ENCODE peak calls at places on chromosomes 2 and 18, in seven cellular contexts. S is pancreas, Y is cardiac fibroblast, T is heart left ventricle, W is transverse colon, B is adrenal gland, Z is cardiac muscle cell. K is an unnamed sample.

GRCh38 chr2:198880986-198881385 is 576.8 kb downstream of the SATB2 start:
- DNase-seq in Y (no peak), T (no peak), B (no peak), Z (no peak), S (no peak), W (no peak), K (no peak)

GRCh38 chr2:200322607-200323006 is 16.1 kb downstream of the SPATS2L start:
- DNase-seq in Y (no peak), W (no peak), Z (no peak), T (no peak), S (no peak), B (no peak), K (no peak)

GRCh38 chr2:25981596-25982272 is 563 bp downstream of the KIF3C start:
- DNase-seq in Z (peak; percentile 23), B (no peak), Y (no peak), T (no peak), S (peak; percentile 27), W (no peak), K (no peak)

GRCh38 chr2:120503793-120504571 is 158.0 kb downstream of the INHBB start:
- DNase-seq in S (no peak), Y (peak; percentile 36), Z (no peak), T (peak; percentile 82), W (no peak), B (no peak), K (no peak)

GRCh38 chr2:64641585-64641984 is 12.1 kb downstream of the SERTAD2 start:
- DNase-seq in S (no peak), Y (no peak), W (no peak), T (no peak), B (no peak), Z (no peak), K (no peak)

GRCh38 chr2:136080114-136080513 is 37.8 kb downstream of the CXCR4 start:
- DNase-seq in Z (no peak), T (no peak), W (no peak), S (no peak), B (no peak), Y (no peak), K (no peak)

GRCh38 chr2:163717474-163717873 is 18.3 kb downstream of the FIGN start:
- DNase-seq in S (no peak), B (no peak), Y (no peak), Z (no peak), T (no peak), W (no peak), K (no peak)

GRCh38 chr2:45921921-45922320 is 270.4 kb downstream of the PRKCE start:
- DNase-seq in Y (no peak), B (no peak), T (no peak), W (no peak), S (no peak), Z (no peak), K (no peak)

GRCh38 chr18:22467760-22468553 is 50.2 kb upstream of the CTAGE1 start:
- DNase-seq in B (peak; percentile 77), Z (peak; percentile 96), Y (peak; percentile 95), W (no peak), T (no peak), S (no peak), K (no peak)

GRCh38 chr2:181680937-181681811 is 857 bp upstream of the NEUROD1 start:
- DNase-seq in W (no peak), B (no peak), S (no peak), Y (no peak), Z (no peak), T (no peak), K (no peak)

GRCh38 chr2:85732467-85733120 is 21.2 kb upstream of the ATOH8 start:
- DNase-seq in W (no peak), B (no peak), Y (no peak), T (no peak), Z (no peak), S (no peak), K (no peak)

GRCh38 chr18:57249896-57250295 is 102.5 kb upstream of the ST8SIA3 start:
- DNase-seq in W (no peak), T (no peak), Y (no peak), S (no peak), Z (no peak), B (no peak), K (no peak)

GRCh38 chr18:44637210-44638051 is 43.3 kb upstream of the SETBP1 start:
- DNase-seq in W (no peak), T (no peak), Z (no peak), B (no peak), S (no peak), Y (no peak), K (peak; percentile 29)

GRCh38 chr2:2061091-2061696 is 269.9 kb downstream of the MYT1L start:
- DNase-seq in S (no peak), B (no peak), W (no peak), Y (no peak), Z (no peak), T (no peak), K (no peak)

GRCh38 chr2:211745295-211746097 is 793.1 kb downstream of the ERBB4 start:
- DNase-seq in T (no peak), Y (peak; percentile 71), B (peak; percentile 70), Z (peak; percentile 69), W (peak; percentile 29), S (peak; percentile 35), K (peak; percentile 6)

GRCh38 chr2:37689751-37690150 is 18.3 kb upstream of the CDC42EP3 start:
- DNase-seq in S (no peak), Y (no peak), W (no peak), B (no peak), T (peak; percentile 48), Z (no peak), K (no peak)

GRCh38 chr18:55588876-55589595 is 1.0 kb upstream of the TCF4 start:
- DNase-seq in B (no peak), S (no peak), Y (no peak), T (no peak), W (no peak), Z (peak; percentile 50), K (no peak)

GRCh38 chr2:134276381-134277172 is 22.7 kb downstream of the MGAT5 start:
- DNase-seq in Y (no peak), Z (no peak), S (no peak), B (no peak), T (no peak), W (no peak), K (no peak)

GRCh38 chr2:183248866-183249567 is 124.8 kb downstream of the NUP35 start:
- DNase-seq in T (no peak), Z (peak; percentile 50), S (no peak), Y (peak; percentile 54), W (no peak), B (no peak), K (peak; percentile 9)

GRCh38 chr2:189848276-189848675 is 64.0 kb downstream of the PMS1 start:
- DNase-seq in Y (no peak), B (no peak), S (no peak), W (no peak), Z (no peak), T (no peak), K (no peak)

GRCh38 chr2:189849550-189849949 is 65.3 kb downstream of the PMS1 start:
- DNase-seq in T (no peak), S (no peak), W (no peak), Z (no peak), B (no peak), Y (no peak), K (no peak)

GRCh38 chr2:189854956-189855355 is 70.7 kb downstream of the PMS1 start:
- DNase-seq in Z (no peak), B (no peak), W (no peak), T (no peak), S (no peak), Y (no peak), K (no peak)

GRCh38 chr2:189854152-189854551 is 69.9 kb downstream of the PMS1 start:
- DNase-seq in Z (no peak), W (no peak), T (no peak), B (no peak), Y (no peak), S (no peak), K (no peak)

GRCh38 chr2:189851174-189851826 is 67.0 kb downstream of the PMS1 start:
- DNase-seq in Y (no peak), W (no peak), Z (no peak), T (no peak), B (no peak), S (no peak), K (no peak)
- H3K4me3 ChIP-seq in Y (no peak overlapping the region), W (no peak overlapping the region), Z (no peak overlapping the region), T (no peak overlapping the region), B (no peak overlapping the region), S (no peak overlapping the region), K (no peak overlapping the region)

GRCh38 chr2:88608184-88608583 is 19.1 kb downstream of the EIF2AK3 start:
- DNase-seq in Z (no peak), Y (no peak), W (no peak), T (no peak), S (no peak), B (no peak), K (no peak)

GRCh38 chr2:88602022-88602421 is 25.2 kb downstream of the EIF2AK3 start:
- DNase-seq in B (no peak), Z (no peak), W (no peak), T (no peak), S (no peak), Y (no peak), K (no peak)

GRCh38 chr2:88603146-88603545 is 24.1 kb downstream of the EIF2AK3 start:
- DNase-seq in T (no peak), W (no peak), Y (peak; percentile 64), Z (peak; percentile 64), S (no peak), B (no peak), K (no peak)

GRCh38 chr2:88607416-88607815 is 19.8 kb downstream of the EIF2AK3 start:
- DNase-seq in W (no peak), S (no peak), B (no peak), T (no peak), Y (no peak), Z (no peak), K (no peak)

DNA sequence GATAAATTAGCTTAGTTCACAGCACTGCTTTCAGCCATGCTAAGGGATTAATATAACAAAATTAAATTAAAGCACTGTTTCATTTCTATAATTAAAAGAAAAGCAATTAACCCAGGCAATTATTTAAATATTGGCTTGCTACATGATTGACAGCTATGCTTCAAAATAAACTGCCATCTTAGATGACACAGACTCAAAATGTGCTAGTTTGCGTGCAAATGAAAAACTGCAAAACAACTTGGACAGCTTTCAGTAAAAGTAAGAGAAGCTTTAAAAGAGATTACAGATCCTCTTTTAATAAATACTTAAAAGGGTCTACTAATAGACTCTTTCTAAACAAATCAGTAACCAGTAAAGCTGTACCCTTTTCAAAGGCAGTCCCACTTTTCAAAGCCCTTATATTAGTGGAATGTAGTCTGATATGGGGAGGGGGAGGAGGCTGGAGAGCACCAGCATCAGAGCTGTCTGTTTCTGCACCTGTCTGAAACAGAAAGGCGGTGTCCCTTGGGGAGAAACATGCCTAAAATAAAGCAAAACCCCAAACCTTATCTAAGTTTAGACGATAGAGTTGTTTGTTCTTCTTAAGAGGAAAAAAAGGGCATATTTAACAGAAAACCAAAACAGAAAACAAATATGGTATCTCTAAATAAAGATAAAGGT is 20.8 kb downstream of the EIF2AK3 start:
- DNase-seq in S (no peak), W (peak; percentile 30), Z (no peak), T (no peak), Y (no peak), B (no peak), K (peak; percentile 47)
- H3K4me3 ChIP-seq in S (no peak overlapping the region), W (no peak overlapping the region), Z (no peak overlapping the region), T (no peak overlapping the region), Y (no peak overlapping the region), B (no peak overlapping the region), K (peak overlapping the region; percentile 6)

GRCh38 chr2:157540102-157540501 is 88.6 kb downstream of the ACVR1C start:
- DNase-seq in T (no peak), B (no peak), S (no peak), Y (no peak), Z (no peak), W (no peak), K (no peak)
- H3K4me3 ChIP-seq in T (no peak overlapping the region), B (no peak overlapping the region), S (no peak overlapping the region), Y (no peak overlapping the region), Z (no peak overlapping the region), W (no peak overlapping the region), K (no peak overlapping the region)

GRCh38 chr2:151733781-151734672 is at the start of gene NEB:
- DNase-seq in W (no peak), S (no peak), Y (no peak), Z (no peak), T (no peak), B (no peak), K (no peak)
- H3K4me3 ChIP-seq in W (no peak within 1 kb of the TSS), S (no peak within 1 kb of the TSS), Y (no peak within 1 kb of the TSS), Z (no peak within 1 kb of the TSS), T (no peak within 1 kb of the TSS), B (no peak within 1 kb of the TSS), K (no peak within 1 kb of the TSS)